ENCODE peak calls at places on chromosomes 4 and X, in four cellular contexts. D is posterior cingulate gyrus, L is T-helper 2 cell, A is hippocampal formation. R is an unnamed sample.

GRCh38 chr4:118327554-118328241 is 25.1 kb downstream of the PRSS12 start:
- DNase-seq in L (no peak), D (no peak), A (no peak), R (no peak)

GRCh38 chrX:150935466-150935865 is 37.0 kb upstream of the CD99L2 start:
- DNase-seq in D (no peak), A (no peak), L (no peak), R (no peak)

GRCh38 chrX:51332188-51332942 is at the start of gene NUDT10:
- DNase-seq in L (peak; percentile 3), A (peak; percentile 8), D (peak; percentile 59), R (peak; percentile 40)

GRCh38 chr4:823093-823760 is 2.7 kb downstream of the CPLX1 start:
- DNase-seq in L (no peak), A (no peak), D (no peak), R (no peak)

GRCh38 chr4:127071443-127071842 is 561.3 kb upstream of the INTU start:
- DNase-seq in L (no peak), D (no peak), A (no peak), R (no peak)

GRCh38 chr4:59664771-59665170 is 1535.4 kb upstream of the ADGRL3 start:
- DNase-seq in D (no peak), A (peak; percentile 6), L (no peak), R (peak; percentile 94)

GRCh38 chr4:91092398-91092955 is 965.3 kb downstream of the CCSER1 start:
- DNase-seq in L (no peak), D (no peak), A (no peak), R (no peak)

GRCh38 chrX:41350976-41351569 is 17.1 kb downstream of the DDX3X start:
- DNase-seq in D (no peak), L (no peak), A (no peak), R (no peak)

GRCh38 chr4:101649790-101650450 is 140.6 kb upstream of the BANK1 start:
- DNase-seq in L (no peak), D (no peak), A (no peak), R (no peak)

GRCh38 chr4:38266616-38267015 is 306.4 kb downstream of the PTTG2 start:
- DNase-seq in L (no peak), D (no peak), A (peak; percentile 50), R (no peak)

GRCh38 chr4:21652508-21653108 is 296.0 kb downstream of the KCNIP4 start:
- DNase-seq in D (no peak), A (no peak), L (no peak), R (no peak)

GRCh38 chr4:16636911-16637630 is 261.4 kb downstream of the LDB2 start:
- DNase-seq in A (no peak), L (no peak), D (no peak), R (no peak)

GRCh38 chr4:3803946-3804345 is 37.8 kb downstream of the ADRA2C start:
- DNase-seq in A (no peak), D (no peak), L (no peak), R (no peak)

GRCh38 chrX:41634284-41634683 is 54.5 kb upstream of the GPR34 start:
- DNase-seq in A (no peak), D (no peak), L (no peak), R (no peak)

GRCh38 chr4:159291176-159291575 is 188.3 kb downstream of the RAPGEF2 start:
- DNase-seq in A (no peak), L (no peak), D (no peak), R (no peak)

R was measured in NCI-H1092 treated with DMSO at 0.1 percent for 48 hours.